ENCODE peak calls at places on chromosomes 3 and 15, in nine cellular contexts. G, M, P, H, X, N, O, T and K are unnamed samples.

GRCh38 chr15:47119349-47119748 is 598.0 kb upstream of the SEMA6D start:
- DNase-seq in G (no peak), M (no peak), P (no peak), H (no peak), X (no peak), N (no peak), O (no peak), T (no peak), K (no peak)

GRCh38 chr15:73295630-73296286 is 73.0 kb downstream of the HCN4 start:
- DNase-seq in G (no peak), M (no peak), P (no peak), H (no peak), X (no peak), N (no peak), O (no peak), T (no peak), K (no peak)

GRCh38 chr15:41256577-41257038 is 25.5 kb downstream of the CHP1 start:
- DNase-seq in G (no peak), M (no peak), P (no peak), H (no peak), X (peak), N (no peak), O (no peak), T (no peak), K (no peak)

GRCh38 chr15:83784975-83785374 is 131.1 kb downstream of the ADAMTSL3 start:
- DNase-seq in G (no peak), M (no peak), P (no peak), H (no peak), X (no peak), N (no peak), O (no peak), T (no peak), K (no peak)

GRCh38 chr3:150080058-150080730 is 109.5 kb upstream of the PFN2 start:
- DNase-seq in G (no peak), M (no peak), P (no peak), H (no peak), X (no peak), N (no peak), O (no peak), T (no peak), K (no peak)

GRCh38 chr15:94306700-94307650 is 75.6 kb downstream of the MCTP2 start:
- DNase-seq in G (no peak), M (no peak), P (no peak), H (no peak), X (no peak), N (no peak), O (no peak), T (peak), K (peak)

GRCh38 chr3:52809821-52810377 is 15.3 kb downstream of the ITIH3 start:
- DNase-seq in G (no peak), M (no peak), P (no peak), H (no peak), X (no peak), N (no peak), O (no peak), T (no peak), K (no peak)

GRCh38 chr3:160935413-160936095 is 169.6 kb downstream of the B3GALNT1 start:
- DNase-seq in G (peak), M (no peak), P (no peak), H (no peak), X (no peak), N (no peak), O (no peak), T (no peak), K (no peak)

GRCh38 chr15:78109156-78109555 is 16.8 kb downstream of the SH2D7 start:
- DNase-seq in G (no peak), M (peak), P (no peak), H (no peak), X (no peak), N (no peak), O (no peak), T (no peak), K (no peak)

GRCh38 chr3:69499899-69500316 is 114.0 kb upstream of the FRMD4B start:
- DNase-seq in G (peak), M (peak), P (peak), H (no peak), X (no peak), N (no peak), O (peak), T (no peak), K (no peak)

GRCh38 chr3:193716155-193716554 is 123.1 kb downstream of the OPA1 start:
- DNase-seq in G (no peak), M (no peak), P (no peak), H (no peak), X (no peak), N (no peak), O (no peak), T (no peak), K (no peak)

GRCh38 chr3:193712938-193713337 is 119.9 kb downstream of the OPA1 start:
- DNase-seq in G (no peak), M (no peak), P (no peak), H (no peak), X (no peak), N (no peak), O (no peak), T (no peak), K (no peak)

GRCh38 chr3:193711964-193712598 is 119.1 kb downstream of the OPA1 start:
- DNase-seq in G (peak), M (no peak), P (no peak), H (no peak), X (no peak), N (no peak), O (no peak), T (no peak), K (no peak)

GRCh38 chr3:193711523-193711963 is 118.5 kb downstream of the OPA1 start:
- DNase-seq in G (no peak), M (no peak), P (no peak), H (no peak), X (no peak), N (no peak), O (no peak), T (no peak), K (no peak)

GRCh38 chr3:193714523-193715137 is 121.6 kb downstream of the OPA1 start:
- DNase-seq in G (no peak), M (no peak), P (no peak), H (no peak), X (no peak), N (no peak), O (no peak), T (no peak), K (peak)
- TF ChIP-seq POLR2A in G (no peak), M (no peak), P (no peak), H (no peak), X (no peak), N (no peak), O (no peak), T (no peak), K (no peak)

DNA sequence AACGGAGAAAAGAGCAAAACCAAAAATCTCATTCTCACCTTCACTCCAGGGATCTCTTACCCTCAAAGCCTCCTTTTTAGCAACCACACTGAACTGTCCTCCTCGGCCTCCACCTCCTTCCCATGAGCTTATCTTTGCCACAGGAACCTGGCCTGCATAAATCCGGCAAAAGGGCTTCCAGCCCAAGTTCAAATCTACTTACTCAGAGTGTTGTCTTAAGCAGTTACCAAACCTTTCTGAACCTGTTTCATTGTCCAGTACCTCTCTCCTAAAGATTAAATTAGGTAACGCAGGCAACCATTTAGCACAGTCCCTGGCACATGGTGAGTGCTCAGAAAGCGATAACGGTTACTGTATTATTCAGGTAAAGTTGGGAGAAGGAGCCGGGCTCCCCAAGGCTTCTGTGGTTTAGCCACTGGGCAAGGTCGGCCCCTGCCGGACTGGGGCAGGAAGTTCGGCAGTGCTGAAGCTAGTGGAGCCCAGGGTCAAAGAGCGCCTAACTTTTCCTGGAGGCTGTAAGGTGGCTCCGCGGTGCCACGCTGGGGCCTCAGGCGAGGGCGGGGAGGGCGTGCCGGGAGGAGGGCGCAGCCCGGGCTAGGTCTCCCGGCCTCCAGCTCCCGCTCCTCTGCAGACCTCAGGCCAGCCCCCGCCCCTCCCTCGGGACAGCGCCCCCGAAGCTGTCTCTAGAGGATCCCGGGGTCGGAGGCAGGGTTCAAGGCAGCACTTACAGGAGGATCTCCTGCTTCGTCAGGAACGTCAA is 620 bp downstream of the CIB1 start:
- DNase-seq in G (peak), M (peak), P (no peak), H (no peak), X (peak), N (peak), O (peak), T (no peak), K (peak)
- TF ChIP-seq POLR2A in G (peak), M (peak), P (no peak), H (no peak), X (no peak), N (no peak), O (no peak), T (no peak), K (no peak)

GRCh38 chr3:20039082-20039764 is 1.0 kb upstream of the KAT2B start:
- DNase-seq in G (no peak), M (no peak), P (no peak), H (no peak), X (no peak), N (no peak), O (no peak), T (no peak), K (peak)

GRCh38 chr3:20042331-20042730 is 2.1 kb downstream of the KAT2B start:
- DNase-seq in G (no peak), M (no peak), P (no peak), H (no peak), X (no peak), N (no peak), O (no peak), T (no peak), K (no peak)

GRCh38 chr3:20040476-20041196 is 390 bp downstream of the KAT2B start:
- DNase-seq in G (peak), M (peak), P (peak), H (peak), X (peak), N (peak), O (peak), T (no peak), K (peak)

GRCh38 chr3:20039765-20040475 is at the start of gene KAT2B:
- DNase-seq in G (peak), M (peak), P (peak), H (no peak), X (peak), N (peak), O (peak), T (no peak), K (peak)

GRCh38 chr3:20041197-20041780 is 1.0 kb downstream of the KAT2B start:
- DNase-seq in G (peak), M (peak), P (peak), H (no peak), X (peak), N (peak), O (peak), T (no peak), K (peak)
- TF ChIP-seq POLR2A in G (peak), M (no peak), P (no peak), H (no peak), X (no peak), N (no peak), O (peak), T (peak), K (peak)

DNA sequence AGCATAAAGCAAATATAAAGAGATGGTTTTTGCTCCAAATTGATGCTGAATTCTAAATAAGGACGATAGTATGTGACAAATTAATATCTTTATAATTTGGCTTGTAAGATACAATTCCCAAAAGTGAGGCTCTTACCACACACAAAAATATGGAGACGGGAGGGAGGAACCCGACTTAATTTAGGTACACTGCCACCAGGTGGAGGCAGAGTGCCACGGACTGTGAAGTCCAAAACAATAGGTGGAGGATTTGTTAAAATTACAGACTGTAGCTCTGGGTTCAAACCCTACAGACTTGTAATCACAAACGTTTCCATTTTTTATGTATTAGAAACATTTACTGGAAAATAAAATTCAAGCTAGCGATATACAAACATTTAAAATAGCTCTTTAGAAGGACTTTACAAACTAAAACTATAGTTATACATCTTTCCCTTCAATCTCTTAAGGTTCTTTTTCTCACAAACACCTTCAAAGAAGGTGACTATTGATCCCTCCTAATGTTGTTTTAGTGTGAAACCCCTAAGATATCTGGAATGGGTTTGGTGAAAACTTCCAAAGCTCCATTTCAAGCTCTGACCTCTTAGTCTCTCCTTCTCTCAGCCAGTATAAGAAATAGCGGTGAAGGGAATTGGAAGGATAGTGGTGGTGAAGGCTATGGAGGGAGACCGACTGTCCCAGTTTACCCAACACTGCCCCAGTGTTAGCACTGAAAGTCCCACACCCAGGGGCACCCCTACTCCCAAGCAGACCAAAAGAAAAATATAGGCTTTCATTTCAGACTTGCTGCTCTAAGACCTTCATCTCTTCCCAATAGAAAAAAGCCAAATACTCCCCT is 89.7 kb downstream of the AQP9 start:
- DNase-seq in G (peak), M (peak), P (peak), H (peak), X (peak), N (peak), O (peak), T (peak), K (peak)
- TF ChIP-seq POLR2A in G (no peak), M (no peak), P (no peak), H (no peak), X (no peak), N (no peak), O (no peak), T (no peak), K (no peak)

GRCh38 chr3:50227390-50228183 is 8.4 kb upstream of the GNAI2 start:
- DNase-seq in G (peak), M (peak), P (peak), H (peak), X (peak), N (peak), O (peak), T (peak), K (peak)
- TF ChIP-seq POLR2A in G (peak), M (peak), P (peak), H (peak), X (no peak), N (peak), O (peak), T (peak), K (peak)

DNA sequence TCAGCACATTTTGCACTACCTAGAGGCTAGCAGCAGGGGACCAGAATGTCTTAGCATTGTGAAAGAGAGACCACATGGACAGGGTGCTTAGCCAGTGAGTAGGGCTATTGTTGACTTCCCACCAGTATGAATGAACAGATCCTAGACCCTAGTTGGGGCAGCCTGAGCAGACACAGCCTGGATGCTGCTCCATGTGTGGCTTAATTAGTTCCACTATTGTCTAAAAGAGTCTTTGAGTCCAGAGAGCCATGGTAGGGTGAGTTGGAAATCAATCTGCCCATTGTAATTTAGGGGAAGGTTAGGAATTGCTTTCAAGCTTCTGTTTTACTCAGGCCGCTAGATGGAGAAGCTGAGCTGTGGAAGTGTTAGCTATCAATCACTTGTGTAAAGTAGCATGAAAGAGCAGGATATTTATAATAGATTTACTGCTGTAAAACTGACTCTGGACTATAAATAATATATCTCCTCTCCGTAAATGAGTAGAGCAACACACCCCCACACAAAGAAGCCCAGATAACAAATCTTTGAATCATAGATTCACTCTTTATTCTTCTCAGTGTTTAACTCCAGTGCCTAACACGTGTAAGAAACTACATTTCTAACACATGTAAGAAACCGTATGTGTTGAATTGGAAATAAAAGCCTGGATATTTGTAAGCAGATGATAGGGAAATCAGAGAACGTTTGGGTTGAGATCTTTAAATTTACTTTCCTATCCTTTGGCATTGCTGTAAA is 4.1 kb upstream of the GCSAM start:
- DNase-seq in G (no peak), M (peak), P (no peak), H (peak), X (peak), N (peak), O (no peak), T (no peak), K (peak)
- TF ChIP-seq POLR2A in G (no peak), M (no peak), P (no peak), H (no peak), X (no peak), N (peak), O (no peak), T (peak), K (no peak)

DNA sequence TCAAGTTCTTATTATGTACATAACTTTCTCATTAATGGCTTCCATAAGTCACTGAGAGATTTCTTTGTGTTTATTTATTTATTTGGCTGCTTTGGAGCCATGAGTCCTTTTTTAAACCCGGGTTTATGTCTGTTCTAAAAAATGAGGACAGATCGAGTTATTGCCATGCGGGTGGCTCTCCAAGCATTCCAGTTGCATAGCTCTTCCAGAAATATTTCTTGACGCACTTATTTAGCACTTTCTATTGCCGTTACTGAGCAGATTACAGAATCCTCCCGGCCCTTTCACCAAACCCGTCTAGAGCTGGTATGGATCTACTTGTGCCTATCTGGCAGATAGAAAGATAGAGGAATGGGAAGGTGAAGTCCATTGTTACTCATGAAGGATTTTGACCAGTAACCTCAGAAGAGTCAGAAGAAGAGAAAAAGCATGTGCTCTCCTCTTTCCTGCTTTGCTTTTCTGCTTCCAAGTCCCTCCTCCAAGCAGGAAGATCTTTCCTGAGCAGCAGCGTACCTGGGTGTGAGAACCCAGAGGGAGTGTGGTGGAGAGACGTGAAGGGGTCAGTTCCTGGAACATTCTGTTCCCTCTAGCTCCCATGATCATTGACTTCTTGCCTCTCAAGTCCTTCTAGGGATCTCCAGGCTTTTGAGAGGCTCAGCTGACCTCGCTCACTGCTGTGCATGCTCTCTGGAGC is 112.8 kb downstream of the LPP start:
- DNase-seq in G (no peak), M (peak), P (peak), H (no peak), X (no peak), N (no peak), O (peak), T (no peak), K (no peak)
- TF ChIP-seq POLR2A in G (no peak), M (no peak), P (peak), H (no peak), X (no peak), N (no peak), O (no peak), T (no peak), K (no peak)

GRCh38 chr15:34969340-34970097 is at the start of gene AQR:
- DNase-seq in G (peak), M (peak), P (peak), H (peak), X (peak), N (peak), O (peak), T (peak), K (peak)
- TF ChIP-seq POLR2A in G (peak), M (peak), P (peak), H (peak), X (peak), N (peak), O (peak), T (peak), K (peak)